ENCODE peak calls at places on chromosomes 1 and 21, in ten cellular contexts. Q is GM12891; H is NCI-H146; J is HTR-8/SVneo; L is activated CD4-positive, CD25-positive, alpha-beta regulatory T cell; B is mesendoderm; F is lower lobe of right lung; T is cardiac muscle cell; Z is stimulated activated CD8-positive, alpha-beta memory T cell treated with anti-CD3 and anti-CD28 coated beads, Interleukin-15, amount 100 ng/mL, for 24 hours; R is ureter. I is an unnamed sample.

GRCh38 chr1:94773931-94774422 is 46.2 kb upstream of the SLC44A3 start:
- DNase-seq in Q (no peak), B (peak), R (no peak), H (no peak), T (peak), F (no peak), L (no peak), Z (no peak), J (peak), I (no peak)

GRCh38 chr1:222950892-222951291 is 136.1 kb downstream of the DISP1 start:
- DNase-seq in T (no peak), Z (no peak), H (no peak), Q (no peak), L (no peak), F (no peak), J (no peak), R (no peak), B (no peak), I (no peak)

GRCh38 chr1:224623310-224623714 is 7.2 kb downstream of the CNIH3 start:
- DNase-seq in B (no peak), F (no peak), R (no peak), Z (no peak), H (no peak), Q (no peak), J (peak), T (peak), L (no peak), I (peak)

GRCh38 chr1:204113900-204114299 is 37.9 kb downstream of the ETNK2 start:
- DNase-seq in H (no peak), J (no peak), T (no peak), B (no peak), R (no peak), F (no peak), Q (no peak), L (no peak), Z (no peak), I (no peak)

GRCh38 chr1:75796376-75797272 is at the start of gene MSH4:
- DNase-seq in Q (no peak), T (no peak), J (no peak), L (no peak), Z (no peak), H (no peak), F (no peak), B (no peak), R (no peak), I (peak)

GRCh38 chr1:81634294-81634693 is 166.4 kb upstream of the ADGRL2 start:
- DNase-seq in T (no peak), Z (no peak), R (no peak), H (no peak), Q (no peak), J (no peak), L (no peak), F (no peak), B (no peak), I (no peak)

GRCh38 chr1:20202166-20202565 is 15.8 kb upstream of the PLA2G2C start:
- DNase-seq in Q (no peak), H (no peak), F (no peak), B (no peak), Z (no peak), L (no peak), J (no peak), R (no peak), T (no peak), I (no peak)

GRCh38 chr1:29708818-29709710 is 472.7 kb downstream of the PTPRU start:
- DNase-seq in T (peak), Q (no peak), L (no peak), J (peak), H (peak), F (no peak), Z (no peak), B (peak), R (no peak), I (peak)

GRCh38 chr21:33908760-33909159 is 6.8 kb downstream of the ATP5PO start:
- DNase-seq in R (peak), Q (no peak), F (no peak), J (no peak), Z (no peak), L (no peak), B (no peak), T (no peak), H (no peak), I (no peak)

GRCh38 chr1:71087713-71088112 is 6.9 kb upstream of the ZRANB2 start:
- DNase-seq in R (no peak), B (no peak), T (no peak), H (no peak), Z (no peak), Q (no peak), L (no peak), J (no peak), F (no peak), I (no peak)

GRCh38 chr1:44835738-44836675 is 7.0 kb downstream of the PTCH2 start:
- DNase-seq in Z (peak), T (peak), F (peak), L (peak), H (peak), J (peak), R (peak), B (peak), Q (peak), I (peak)

GRCh38 chr1:216723274-216723780 is at the start of gene ESRRG:
- DNase-seq in L (no peak), Q (no peak), J (peak), B (peak), F (peak), Z (no peak), R (peak), T (no peak), H (peak), I (peak)

I was measured in SW480.